ENCODE peak calls at places on chromosome 18, in five cellular contexts. One of them, this sample, is unnamed.

GRCh38 chr18:54883816-54884604 is 55.7 kb downstream of the RAB27B start:
- DNase-seq in MM.1S: no peak
- DNase-seq in WERI-Rb-1: no peak
- DNase-seq in heart right ventricle: no peak
- DNase-seq in pancreas: no peak
- DNase-seq in this sample: no peak

GRCh38 chr18:80175451-80176235 is 66.6 kb downstream of the ADNP2 start:
- DNase-seq in WERI-Rb-1: no peak
- DNase-seq in heart right ventricle: no peak
- DNase-seq in pancreas: no peak
- DNase-seq in MM.1S: no peak
- DNase-seq in this sample: no peak

GRCh38 chr18:74013955-74014354 is 133.7 kb downstream of the FBXO15 start:
- DNase-seq in MM.1S: no peak
- DNase-seq in heart right ventricle: no peak
- DNase-seq in WERI-Rb-1: no peak
- DNase-seq in pancreas: no peak
- DNase-seq in this sample: no peak

GRCh38 chr18:60508108-60508507 is 135.5 kb upstream of the MC4R start:
- DNase-seq in WERI-Rb-1: no peak
- DNase-seq in pancreas: no peak
- DNase-seq in MM.1S: no peak
- DNase-seq in heart right ventricle: no peak
- DNase-seq in this sample: no peak

GRCh38 chr18:69617888-69618287 is 217.2 kb downstream of the DOK6 start:
- DNase-seq in heart right ventricle: no peak
- DNase-seq in MM.1S: no peak
- DNase-seq in pancreas: no peak
- DNase-seq in WERI-Rb-1: no peak
- DNase-seq in this sample: no peak

GRCh38 chr18:28176933-28177827 is at the start of gene CDH2:
- DNase-seq in MM.1S: peak; percentile 72
- DNase-seq in WERI-Rb-1: peak; percentile 94
- DNase-seq in pancreas: peak; percentile 21
- DNase-seq in heart right ventricle: peak; percentile 66
- DNase-seq in this sample: peak; percentile 79

GRCh38 chr18:2985628-2986027 is 27.3 kb downstream of the LPIN2 start:
- DNase-seq in heart right ventricle: no peak
- DNase-seq in WERI-Rb-1: no peak
- DNase-seq in MM.1S: peak; percentile 47
- DNase-seq in pancreas: no peak
- DNase-seq in this sample: peak; percentile 48

GRCh38 chr18:26429535-26429934 is 118.8 kb downstream of the KCTD1 start:
- DNase-seq in WERI-Rb-1: peak; percentile 36
- DNase-seq in heart right ventricle: no peak
- DNase-seq in MM.1S: no peak
- DNase-seq in pancreas: no peak
- DNase-seq in this sample: no peak

GRCh38 chr18:2411381-2411977 is 159.8 kb downstream of the METTL4 start:
- DNase-seq in pancreas: no peak
- DNase-seq in MM.1S: no peak
- DNase-seq in WERI-Rb-1: no peak
- DNase-seq in heart right ventricle: no peak
- DNase-seq in this sample: peak; percentile 54

GRCh38 chr18:36327352-36328316 is 30.1 kb downstream of the FHOD3 start:
- DNase-seq in MM.1S: no peak
- DNase-seq in pancreas: no peak
- DNase-seq in heart right ventricle: peak; percentile 35
- DNase-seq in WERI-Rb-1: no peak
- DNase-seq in this sample: no peak

GRCh38 chr18:51030537-51031258 is 685 bp downstream of the SMAD4 start:
- DNase-seq in pancreas: peak; percentile 80
- DNase-seq in heart right ventricle: peak; percentile 78
- DNase-seq in MM.1S: peak; percentile 65
- DNase-seq in WERI-Rb-1: peak; percentile 83
- DNase-seq in this sample: peak; percentile 50

GRCh38 chr18:73950116-73950705 is 197.4 kb downstream of the FBXO15 start:
- DNase-seq in pancreas: no peak
- DNase-seq in MM.1S: no peak
- DNase-seq in heart right ventricle: no peak
- DNase-seq in WERI-Rb-1: no peak
- DNase-seq in this sample: no peak

GRCh38 chr18:41146301-41146700 is 808.7 kb upstream of the PIK3C3 start:
- DNase-seq in pancreas: no peak
- DNase-seq in WERI-Rb-1: peak; percentile 40
- DNase-seq in heart right ventricle: no peak
- DNase-seq in MM.1S: no peak
- DNase-seq in this sample: peak; percentile 11

GRCh38 chr18:25646971-25647370 is 295.0 kb upstream of the ZNF521 start:
- DNase-seq in heart right ventricle: no peak
- DNase-seq in WERI-Rb-1: no peak
- DNase-seq in MM.1S: no peak
- DNase-seq in pancreas: no peak
- DNase-seq in this sample: no peak

GRCh38 chr18:69402219-69402989 is 1.7 kb downstream of the DOK6 start:
- DNase-seq in heart right ventricle: no peak
- DNase-seq in WERI-Rb-1: no peak
- DNase-seq in pancreas: no peak
- DNase-seq in MM.1S: no peak
- DNase-seq in this sample: no peak

GRCh38 chr18:62875320-62875719 is 160.0 kb downstream of the PHLPP1 start:
- DNase-seq in MM.1S: no peak
- DNase-seq in WERI-Rb-1: no peak
- DNase-seq in heart right ventricle: no peak
- DNase-seq in pancreas: no peak
- DNase-seq in this sample: no peak

GRCh38 chr18:76927216-76927725 is 104.9 kb downstream of the ZNF236 start:
- DNase-seq in pancreas: no peak
- DNase-seq in MM.1S: no peak
- DNase-seq in heart right ventricle: no peak
- DNase-seq in WERI-Rb-1: no peak
- DNase-seq in this sample: no peak

GRCh38 chr18:23277399-23277798 is 142.1 kb downstream of the CABLES1 start:
- DNase-seq in pancreas: no peak
- DNase-seq in WERI-Rb-1: peak; percentile 47
- DNase-seq in heart right ventricle: no peak
- DNase-seq in MM.1S: no peak
- DNase-seq in this sample: no peak

GRCh38 chr18:54713386-54713785 is 114.9 kb upstream of the RAB27B start:
- DNase-seq in WERI-Rb-1: no peak
- DNase-seq in MM.1S: peak; percentile 41
- DNase-seq in pancreas: no peak
- DNase-seq in heart right ventricle: no peak
- DNase-seq in this sample: no peak

GRCh38 chr18:44035554-44035953 is 645.1 kb upstream of the SETBP1 start:
- DNase-seq in WERI-Rb-1: no peak
- DNase-seq in MM.1S: no peak
- DNase-seq in heart right ventricle: no peak
- DNase-seq in pancreas: no peak
- DNase-seq in this sample: no peak

GRCh38 chr18:45416168-45416567 is 199.1 kb upstream of the SLC14A2 start:
- DNase-seq in WERI-Rb-1: no peak
- DNase-seq in heart right ventricle: no peak
- DNase-seq in pancreas: no peak
- DNase-seq in MM.1S: no peak
- DNase-seq in this sample: no peak

GRCh38 chr18:10094608-10095137 is 180.9 kb downstream of the VAPA start:
- DNase-seq in heart right ventricle: no peak
- DNase-seq in pancreas: no peak
- DNase-seq in WERI-Rb-1: no peak
- DNase-seq in MM.1S: no peak
- DNase-seq in this sample: no peak

GRCh38 chr18:31652875-31653274 is 31.5 kb downstream of the B4GALT6 start:
- DNase-seq in MM.1S: no peak
- DNase-seq in heart right ventricle: no peak
- DNase-seq in WERI-Rb-1: no peak
- DNase-seq in pancreas: no peak
- DNase-seq in this sample: no peak

GRCh38 chr18:74316257-74317180 is 880 bp downstream of the C18orf63 start:
- DNase-seq in WERI-Rb-1: no peak
- DNase-seq in MM.1S: no peak
- DNase-seq in pancreas: no peak
- DNase-seq in heart right ventricle: no peak
- DNase-seq in this sample: no peak

GRCh38 chr18:70113511-70113910 is 92.0 kb downstream of the RTTN start:
- DNase-seq in WERI-Rb-1: no peak
- DNase-seq in pancreas: no peak
- DNase-seq in heart right ventricle: no peak
- DNase-seq in MM.1S: no peak
- DNase-seq in this sample: no peak

GRCh38 chr18:37483984-37484892 is 81.4 kb downstream of the CELF4 start:
- DNase-seq in heart right ventricle: no peak
- DNase-seq in MM.1S: no peak
- DNase-seq in pancreas: no peak
- DNase-seq in WERI-Rb-1: no peak
- DNase-seq in this sample: no peak

GRCh38 chr18:59671533-59671932 is 25.7 kb downstream of the CCBE1 start:
- DNase-seq in heart right ventricle: no peak
- DNase-seq in pancreas: no peak
- DNase-seq in MM.1S: no peak
- DNase-seq in WERI-Rb-1: no peak
- DNase-seq in this sample: no peak

GRCh38 chr18:30634249-30634648 is 408.3 kb downstream of the DSC3 start:
- DNase-seq in pancreas: no peak
- DNase-seq in heart right ventricle: no peak
- DNase-seq in MM.1S: no peak
- DNase-seq in WERI-Rb-1: no peak
- DNase-seq in this sample: no peak

GRCh38 chr18:58942486-58942885 is 77.8 kb downstream of the ZNF532 start:
- DNase-seq in heart right ventricle: no peak
- DNase-seq in WERI-Rb-1: no peak
- DNase-seq in MM.1S: no peak
- DNase-seq in pancreas: no peak
- DNase-seq in this sample: peak; percentile 18

GRCh38 chr18:77132369-77133050 is at the start of gene MBP:
- DNase-seq in pancreas: peak; percentile 86
- DNase-seq in MM.1S: peak; percentile 56
- DNase-seq in WERI-Rb-1: no peak
- DNase-seq in heart right ventricle: peak; percentile 59
- DNase-seq in this sample: no peak

GRCh38 chr18:21168880-21169279 is 57.3 kb upstream of the ROCK1 start:
- DNase-seq in WERI-Rb-1: no peak
- DNase-seq in pancreas: no peak
- DNase-seq in MM.1S: no peak
- DNase-seq in heart right ventricle: no peak
- DNase-seq in this sample: no peak

GRCh38 chr18:12520442-12520992 is 112.8 kb downstream of the PRELID3A start:
- DNase-seq in WERI-Rb-1: no peak
- DNase-seq in MM.1S: no peak
- DNase-seq in heart right ventricle: no peak
- DNase-seq in pancreas: no peak
- DNase-seq in this sample: no peak
- H3K9me3 ChIP-seq in WERI-Rb-1: no peaks in the 10 kb centered on the region
- H3K9me3 ChIP-seq in MM.1S: no peaks in the 10 kb centered on the region
- H3K9me3 ChIP-seq in heart right ventricle: no peaks in the 10 kb centered on the region
- H3K9me3 ChIP-seq in pancreas: no peaks in the 10 kb centered on the region
- H3K9me3 ChIP-seq in this sample: no peaks in the 10 kb centered on the region

DNA sequence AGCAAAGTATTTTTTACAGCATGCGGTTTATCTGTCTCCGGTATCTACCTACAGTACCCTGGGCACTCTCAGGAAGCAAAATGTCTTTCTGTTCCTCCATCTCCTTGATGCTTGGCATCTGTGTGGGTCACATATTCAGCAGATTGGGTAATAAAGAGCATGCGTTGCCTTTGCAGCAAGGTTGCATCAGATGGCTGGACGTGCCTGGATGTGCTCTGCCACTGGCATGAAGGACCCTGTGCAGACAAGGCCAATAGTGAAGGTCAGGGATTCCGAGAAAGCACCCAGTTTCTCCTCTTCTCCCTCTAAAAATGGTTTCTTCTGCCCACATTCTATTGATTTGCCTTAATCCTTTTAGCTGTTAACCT is 9.6 kb downstream of the CTIF start:
- DNase-seq in heart right ventricle: no peak
- DNase-seq in pancreas: no peak
- DNase-seq in MM.1S: no peak
- DNase-seq in WERI-Rb-1: no peak
- DNase-seq in this sample: no peak
- H3K27ac ChIP-seq in heart right ventricle: peak overlapping the region; percentile 65
- H3K27ac ChIP-seq in pancreas: no peak overlapping the region
- H3K27ac ChIP-seq in MM.1S: no peak overlapping the region
- H3K27ac ChIP-seq in WERI-Rb-1: no peak overlapping the region
- H3K27ac ChIP-seq in this sample: no peak overlapping the region

DNA sequence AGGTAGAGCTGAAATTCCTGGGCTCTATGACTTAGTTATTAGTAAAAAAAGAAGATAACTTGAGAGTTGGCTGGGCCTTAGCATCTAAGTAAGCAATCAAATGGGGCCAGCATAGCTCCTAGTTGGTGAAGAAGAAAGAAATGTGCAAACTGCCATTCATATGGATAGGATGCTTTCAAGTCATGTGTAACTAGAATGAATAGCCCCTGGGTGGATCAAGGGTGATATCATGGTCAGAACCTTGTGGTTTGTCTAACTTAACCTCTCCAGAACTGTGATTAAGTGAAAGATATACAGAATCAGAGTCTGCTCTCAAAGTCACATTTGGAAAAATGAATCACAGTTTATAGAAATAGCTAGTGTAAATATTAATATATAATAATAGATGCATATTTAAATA is 198.7 kb upstream of the DTNA start:
- DNase-seq in pancreas: no peak
- DNase-seq in MM.1S: no peak
- DNase-seq in WERI-Rb-1: no peak
- DNase-seq in heart right ventricle: no peak
- DNase-seq in this sample: no peak
- H3K4me3 ChIP-seq in pancreas: no peak overlapping the region
- H3K4me3 ChIP-seq in MM.1S: no peak overlapping the region
- H3K4me3 ChIP-seq in WERI-Rb-1: no peak overlapping the region
- H3K4me3 ChIP-seq in heart right ventricle: no peak overlapping the region
- H3K4me3 ChIP-seq in this sample: no peak overlapping the region

GRCh38 chr18:78305789-78306188 is 673.8 kb upstream of the SALL3 start:
- DNase-seq in WERI-Rb-1: no peak
- DNase-seq in heart right ventricle: no peak
- DNase-seq in pancreas: no peak
- DNase-seq in MM.1S: no peak
- DNase-seq in this sample: no peak

GRCh38 chr18:78304199-78304826 is 675.3 kb upstream of the SALL3 start:
- DNase-seq in heart right ventricle: no peak
- DNase-seq in MM.1S: no peak
- DNase-seq in pancreas: no peak
- DNase-seq in WERI-Rb-1: no peak
- DNase-seq in this sample: no peak

GRCh38 chr18:78309307-78309706 is 670.3 kb upstream of the SALL3 start:
- DNase-seq in MM.1S: no peak
- DNase-seq in pancreas: no peak
- DNase-seq in WERI-Rb-1: no peak
- DNase-seq in heart right ventricle: no peak
- DNase-seq in this sample: no peak

DNA sequence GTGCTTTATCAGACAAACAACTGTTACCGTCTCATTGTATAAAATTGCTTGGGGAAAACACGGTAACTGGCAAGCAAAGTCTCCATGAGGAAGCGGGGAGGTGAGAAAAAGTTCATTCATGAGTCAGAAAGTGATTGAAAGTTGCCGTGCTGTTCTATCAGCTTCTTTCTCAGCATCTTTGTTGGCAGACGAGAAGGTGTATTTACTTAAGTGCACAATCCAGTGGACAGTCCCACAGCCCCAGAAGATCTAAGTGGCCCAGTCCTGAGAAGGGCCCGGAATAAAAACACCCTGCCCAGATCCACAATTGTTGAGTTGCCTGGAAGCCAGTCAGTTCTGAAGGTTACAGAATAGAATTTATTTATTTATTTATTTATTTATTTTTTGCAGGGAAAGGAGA is 676.1 kb upstream of the SALL3 start:
- DNase-seq in MM.1S: no peak
- DNase-seq in WERI-Rb-1: no peak
- DNase-seq in heart right ventricle: no peak
- DNase-seq in pancreas: no peak
- DNase-seq in this sample: no peak
- H3K9me3 ChIP-seq in MM.1S: no peaks in the 10 kb centered on the region
- H3K9me3 ChIP-seq in WERI-Rb-1: no peaks in the 10 kb centered on the region
- H3K9me3 ChIP-seq in heart right ventricle: no peaks in the 10 kb centered on the region
- H3K9me3 ChIP-seq in pancreas: no peaks in the 10 kb centered on the region
- H3K9me3 ChIP-seq in this sample: peaks cover 4% of the 10 kb centered on the region